ENCODE peak calls at places on chromosomes 2 and 18, in six cellular contexts. N is fibroblast of villous mesenchyme, R is HFFc6, Y is type B pancreatic cell, V is WERI-Rb-1, W is astrocyte of the spinal cord. Q is an unnamed sample.

GRCh38 chr2:234958746-234959395 is 7.1 kb downstream of the SH3BP4 start:
- DNase-seq in N (no peak), R (no peak), Y (no peak), V (no peak), W (no peak), Q (no peak)

GRCh38 chr2:113996826-113997599 is 107.1 kb downstream of the ACTR3 start:
- DNase-seq in N (no peak), R (no peak), Y (no peak), V (no peak), W (no peak), Q (no peak)

GRCh38 chr2:106053116-106053515 is 141.0 kb downstream of the UXS1 start:
- DNase-seq in N (peak), R (peak), Y (no peak), V (no peak), W (peak), Q (peak)

GRCh38 chr18:13450289-13451207 is 232.0 kb downstream of the LDLRAD4 start:
- DNase-seq in N (no peak), R (no peak), Y (no peak), V (no peak), W (no peak), Q (no peak)

GRCh38 chr2:109125595-109126500 is 3.2 kb upstream of the SH3RF3 start:
- DNase-seq in N (peak), R (peak), Y (no peak), V (no peak), W (peak), Q (peak)

GRCh38 chr2:154710078-154710477 is 11.6 kb downstream of the KCNJ3 start:
- DNase-seq in N (no peak), R (no peak), Y (no peak), V (no peak), W (no peak), Q (no peak)

GRCh38 chr2:204332706-204333105 is 212.6 kb upstream of the PARD3B start:
- DNase-seq in N (no peak), R (no peak), Y (no peak), V (no peak), W (no peak), Q (no peak)

GRCh38 chr2:216921057-216921456 is 61.2 kb upstream of the TNP1 start:
- DNase-seq in N (no peak), R (no peak), Y (no peak), V (no peak), W (no peak), Q (no peak)

GRCh38 chr2:233355916-233356315 is 1.6 kb downstream of the DGKD start:
- DNase-seq in N (no peak), R (no peak), Y (no peak), V (no peak), W (no peak), Q (no peak)

GRCh38 chr2:55419514-55420243 is at the start of gene CCDC88A:
- DNase-seq in N (peak), R (peak), Y (peak), V (peak), W (peak), Q (peak)

GRCh38 chr2:46801731-46802664 is 113.6 kb downstream of the MCFD2 start:
- DNase-seq in N (no peak), R (peak), Y (peak), V (no peak), W (no peak), Q (no peak)

GRCh38 chr2:217394510-217395351 is 534.9 kb upstream of the TNP1 start:
- DNase-seq in N (no peak), R (peak), Y (no peak), V (no peak), W (no peak), Q (no peak)

GRCh38 chr2:230737791-230738226 is 25.2 kb downstream of the CAB39 start:
- DNase-seq in N (no peak), R (no peak), Y (no peak), V (no peak), W (no peak), Q (no peak)

GRCh38 chr18:13808294-13809024 is 15.5 kb upstream of the MC5R start:
- DNase-seq in N (no peak), R (no peak), Y (no peak), V (no peak), W (no peak), Q (no peak)

GRCh38 chr18:49613741-49614151 is 51.9 kb downstream of the LIPG start:
- DNase-seq in N (no peak), R (no peak), Y (no peak), V (no peak), W (no peak), Q (no peak)

GRCh38 chr2:25161055-25161781 is 7.2 kb downstream of the POMC start:
- DNase-seq in N (no peak), R (no peak), Y (no peak), V (no peak), W (no peak), Q (peak)

GRCh38 chr18:25231327-25231691 is 120.7 kb downstream of the ZNF521 start:
- DNase-seq in N (no peak), R (no peak), Y (no peak), V (no peak), W (no peak), Q (no peak)

GRCh38 chr2:225367482-225367881 is 32.0 kb upstream of the NYAP2 start:
- DNase-seq in N (no peak), R (no peak), Y (no peak), V (no peak), W (peak), Q (peak)

GRCh38 chr2:105928563-105928962 is 183.9 kb downstream of the NCK2 start:
- DNase-seq in N (no peak), R (no peak), Y (no peak), V (no peak), W (no peak), Q (no peak)

GRCh38 chr2:239674101-239674980 is 273.5 kb upstream of the HDAC4 start:
- DNase-seq in N (no peak), R (no peak), Y (no peak), V (no peak), W (no peak), Q (no peak)

GRCh38 chr18:63545094-63545493 is 2.9 kb downstream of the SERPINB12 start:
- DNase-seq in N (peak), R (no peak), Y (no peak), V (no peak), W (no peak), Q (no peak)

GRCh38 chr2:121521359-121521758 is 9.3 kb upstream of the RNU4ATAC start:
- DNase-seq in N (peak), R (no peak), Y (no peak), V (no peak), W (peak), Q (no peak)

GRCh38 chr18:31565782-31566512 is 25.7 kb upstream of the TTR start:
- DNase-seq in N (no peak), R (no peak), Y (no peak), V (no peak), W (no peak), Q (no peak)

GRCh38 chr2:46007412-46007811 is 289.8 kb upstream of the EPAS1 start:
- DNase-seq in N (no peak), R (no peak), Y (no peak), V (no peak), W (no peak), Q (no peak)

GRCh38 chr2:204871246-204871953 is 326.1 kb downstream of the PARD3B start:
- DNase-seq in N (peak), R (peak), Y (no peak), V (no peak), W (peak), Q (peak)

GRCh38 chr2:33426666-33427231 is 49.7 kb upstream of the RASGRP3 start:
- DNase-seq in N (no peak), R (peak), Y (no peak), V (peak), W (peak), Q (peak)

GRCh38 chr2:223997938-223998337 is 40.7 kb downstream of the MRPL44 start:
- DNase-seq in N (peak), R (no peak), Y (no peak), V (no peak), W (peak), Q (peak)

GRCh38 chr2:201978988-201979387 is 54.7 kb upstream of the FZD7 start:
- DNase-seq in N (no peak), R (no peak), Y (no peak), V (no peak), W (no peak), Q (no peak)

GRCh38 chr2:213152065-213152794 is 818 bp upstream of the IKZF2 start:
- DNase-seq in N (peak), R (peak), Y (peak), V (peak), W (peak), Q (peak)

GRCh38 chr2:200609027-200609614 is 23.3 kb downstream of the AOX1 start:
- DNase-seq in N (peak), R (peak), Y (no peak), V (no peak), W (peak), Q (peak)

GRCh38 chr18:13218376-13219011 is at the start of gene LDLRAD4:
- DNase-seq in N (no peak), R (no peak), Y (no peak), V (peak), W (no peak), Q (no peak)

GRCh38 chr2:69177785-69178636 is 165.0 kb downstream of the ANTXR1 start:
- DNase-seq in N (peak), R (peak), Y (peak), V (peak), W (peak), Q (peak)

DNA sequence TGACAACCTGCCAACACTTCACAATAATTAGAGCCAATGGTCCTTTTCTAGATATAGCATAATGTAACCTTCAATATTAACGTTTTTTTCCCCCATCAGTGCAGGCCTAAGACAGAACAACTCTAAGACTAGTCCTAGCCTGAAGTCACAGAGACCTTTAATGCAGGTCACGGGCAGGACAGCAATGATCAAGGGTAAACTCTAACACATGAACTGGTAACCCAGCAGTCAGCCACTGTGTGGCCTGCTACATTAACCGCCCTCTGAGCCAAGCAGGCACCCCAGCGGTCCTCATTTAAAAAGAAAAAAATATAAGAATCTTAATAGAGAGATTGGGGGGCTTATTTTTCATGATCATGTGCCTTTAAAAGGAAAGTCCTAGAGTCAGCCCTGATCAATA is 290.6 kb downstream of the AFF3 start:
- DNase-seq in N (no peak), R (no peak), Y (no peak), V (no peak), W (no peak), Q (no peak)
- TF ChIP-seq CTCF in N (no peak), R (no peak), Y (no peak), V (no peak), W (no peak), Q (no peak)

DNA sequence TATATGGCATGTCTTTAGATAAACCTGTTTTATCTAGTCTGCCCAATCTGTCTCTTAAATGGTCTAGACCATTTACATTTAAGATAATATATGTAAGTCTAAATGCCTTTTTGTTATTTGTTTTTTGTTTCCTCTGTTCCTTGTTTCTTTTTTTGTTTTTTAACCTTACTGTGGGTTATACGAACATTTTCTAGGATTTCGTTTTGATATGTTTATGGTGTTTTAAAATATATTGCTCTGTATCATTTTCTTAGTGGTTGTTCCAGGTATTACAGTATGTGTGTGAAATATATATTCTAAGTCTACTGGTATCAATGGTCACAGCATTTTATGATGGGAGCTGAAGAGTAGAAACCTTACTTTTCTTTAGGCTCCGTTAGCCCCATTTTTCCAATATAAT is 13.4 kb downstream of the BCL2L11 start:
- DNase-seq in N (no peak), R (no peak), Y (no peak), V (no peak), W (no peak), Q (no peak)
- TF ChIP-seq CTCF in N (no peak), R (peak), Y (peak), V (no peak), W (no peak), Q (no peak)

GRCh38 chr2:65796259-65796658 is 363.9 kb upstream of the SPRED2 start:
- DNase-seq in N (no peak), R (no peak), Y (no peak), V (no peak), W (no peak), Q (no peak)

GRCh38 chr2:65799455-65799854 is 367.1 kb upstream of the SPRED2 start:
- DNase-seq in N (no peak), R (no peak), Y (no peak), V (no peak), W (no peak), Q (no peak)

GRCh38 chr2:65802298-65802942 is 370.0 kb upstream of the SPRED2 start:
- DNase-seq in N (no peak), R (no peak), Y (no peak), V (no peak), W (no peak), Q (no peak)

GRCh38 chr2:65804777-65805176 is 372.4 kb upstream of the SPRED2 start:
- DNase-seq in N (no peak), R (no peak), Y (no peak), V (no peak), W (no peak), Q (no peak)

DNA sequence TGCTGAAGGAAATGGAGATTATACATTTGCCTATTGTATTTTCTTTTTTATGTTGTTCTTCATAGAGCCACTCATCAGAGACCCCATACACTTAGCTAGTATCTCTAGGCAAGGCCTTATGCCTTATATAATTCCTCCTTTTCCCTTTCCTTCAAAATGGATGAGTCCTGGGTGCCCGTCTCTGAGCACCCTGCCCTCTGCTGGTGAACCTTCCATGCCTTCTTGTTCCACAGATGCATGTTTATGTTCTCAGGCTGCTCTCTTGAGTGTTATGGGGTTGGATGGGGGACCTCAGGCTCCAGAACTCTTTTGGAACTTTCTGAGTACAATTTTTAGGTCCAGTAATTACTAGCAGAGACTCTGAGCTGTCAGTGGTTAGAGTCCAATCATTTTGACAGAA is 368.6 kb upstream of the SPRED2 start:
- DNase-seq in N (peak), R (no peak), Y (no peak), V (peak), W (peak), Q (peak)
- TF ChIP-seq CTCF in N (peak), R (peak), Y (peak), V (peak), W (peak), Q (peak)

GRCh38 chr2:8003462-8004075 is 678.3 kb upstream of the ID2 start:
- DNase-seq in N (peak), R (peak), Y (no peak), V (no peak), W (peak), Q (peak)

GRCh38 chr2:8004250-8004681 is 677.6 kb upstream of the ID2 start:
- DNase-seq in N (peak), R (peak), Y (no peak), V (no peak), W (peak), Q (peak)

GRCh38 chr2:7999683-8000476 is 682.0 kb upstream of the ID2 start:
- DNase-seq in N (no peak), R (no peak), Y (no peak), V (no peak), W (no peak), Q (no peak)

GRCh38 chr2:8002765-8003393 is 679.0 kb upstream of the ID2 start:
- DNase-seq in N (peak), R (no peak), Y (no peak), V (no peak), W (peak), Q (peak)

GRCh38 chr2:8000861-8001260 is 681.0 kb upstream of the ID2 start:
- DNase-seq in N (no peak), R (no peak), Y (no peak), V (no peak), W (peak), Q (peak)
- TF ChIP-seq CTCF in N (peak), R (peak), Y (peak), V (peak), W (peak), Q (peak)

DNA sequence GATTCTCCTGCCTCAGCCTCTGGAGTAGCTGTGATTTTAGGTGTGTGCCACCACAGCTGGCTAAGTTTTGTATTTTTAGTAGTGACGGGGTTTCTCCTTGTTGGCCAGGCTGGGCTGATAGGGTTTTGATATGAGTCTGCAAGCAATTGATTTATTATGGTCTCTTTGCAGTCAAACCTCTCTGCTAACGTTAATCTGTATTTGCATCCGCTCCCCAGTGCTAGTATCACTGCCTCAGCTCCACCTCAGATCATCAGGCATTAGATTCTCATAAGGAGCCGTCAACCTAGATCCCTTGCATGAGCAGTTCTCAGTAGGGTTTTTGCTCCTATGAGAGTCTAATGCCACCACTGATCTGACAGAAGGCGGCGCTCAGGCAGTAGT is 19.0 kb downstream of the HAT1 start:
- DNase-seq in N (no peak), R (no peak), Y (no peak), V (no peak), W (no peak), Q (no peak)
- TF ChIP-seq CTCF in N (no peak), R (peak), Y (no peak), V (no peak), W (no peak), Q (no peak)

DNA sequence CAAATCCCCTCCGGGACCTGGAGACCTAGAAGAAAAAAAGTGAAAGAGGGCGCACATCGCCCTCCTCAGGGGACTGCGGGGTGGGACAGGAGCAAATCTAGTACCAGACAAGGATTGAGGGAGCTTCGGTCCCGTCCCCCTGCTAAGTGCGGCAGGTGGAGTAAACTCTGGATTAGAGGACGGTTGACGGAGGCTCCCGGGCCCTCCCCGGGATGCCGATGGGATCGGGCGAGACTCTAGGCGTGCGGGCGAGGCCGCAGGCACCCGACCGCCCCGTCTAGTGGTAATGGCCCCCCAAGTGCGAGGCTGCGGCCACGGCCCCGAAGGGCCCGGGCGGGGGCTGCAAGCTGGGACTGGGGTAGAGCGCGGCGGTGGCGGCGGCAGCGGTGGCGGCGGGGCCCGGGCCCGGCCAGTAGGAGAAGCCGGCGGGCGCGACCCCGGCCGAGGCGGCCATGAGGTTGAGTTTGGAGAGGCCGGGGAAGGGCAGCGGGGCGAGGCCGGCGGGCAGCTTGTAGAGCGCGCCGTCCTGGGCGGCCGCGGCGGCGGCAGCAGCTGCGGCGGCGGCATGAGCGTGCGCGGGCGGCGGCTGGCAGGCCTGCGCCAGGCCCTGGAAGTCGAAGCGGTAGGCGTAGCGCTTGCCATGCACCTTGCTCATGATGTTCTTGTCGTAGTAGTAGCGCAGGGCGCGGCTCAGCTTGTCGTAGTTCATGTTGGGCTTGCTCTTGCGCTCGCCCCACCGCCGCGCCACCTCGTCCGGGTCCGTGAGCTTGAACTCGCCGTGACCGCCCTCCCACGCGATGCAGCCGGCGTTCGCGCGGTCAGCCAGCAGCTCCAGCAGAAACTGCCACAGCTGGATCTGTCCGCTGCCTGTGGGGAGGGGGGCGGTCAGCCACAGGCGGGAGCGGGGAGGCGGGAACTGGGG is 3.3 kb downstream of the FEV start:
- DNase-seq in N (no peak), R (no peak), Y (no peak), V (peak), W (no peak), Q (no peak)
- TF ChIP-seq CTCF in N (no peak), R (peak), Y (no peak), V (peak), W (no peak), Q (no peak)

GRCh38 chr2:221104391-221104811 is 467.7 kb downstream of the EPHA4 start:
- DNase-seq in N (no peak), R (no peak), Y (no peak), V (no peak), W (peak), Q (no peak)
- TF ChIP-seq CTCF in N (no peak), R (no peak), Y (peak), V (no peak), W (peak), Q (no peak)

GRCh38 chr2:70460333-70460732 is 93.3 kb downstream of the TGFA start:
- DNase-seq in N (no peak), R (no peak), Y (no peak), V (no peak), W (no peak), Q (no peak)
- TF ChIP-seq CTCF in N (no peak), R (no peak), Y (no peak), V (peak), W (no peak), Q (no peak)

DNA sequence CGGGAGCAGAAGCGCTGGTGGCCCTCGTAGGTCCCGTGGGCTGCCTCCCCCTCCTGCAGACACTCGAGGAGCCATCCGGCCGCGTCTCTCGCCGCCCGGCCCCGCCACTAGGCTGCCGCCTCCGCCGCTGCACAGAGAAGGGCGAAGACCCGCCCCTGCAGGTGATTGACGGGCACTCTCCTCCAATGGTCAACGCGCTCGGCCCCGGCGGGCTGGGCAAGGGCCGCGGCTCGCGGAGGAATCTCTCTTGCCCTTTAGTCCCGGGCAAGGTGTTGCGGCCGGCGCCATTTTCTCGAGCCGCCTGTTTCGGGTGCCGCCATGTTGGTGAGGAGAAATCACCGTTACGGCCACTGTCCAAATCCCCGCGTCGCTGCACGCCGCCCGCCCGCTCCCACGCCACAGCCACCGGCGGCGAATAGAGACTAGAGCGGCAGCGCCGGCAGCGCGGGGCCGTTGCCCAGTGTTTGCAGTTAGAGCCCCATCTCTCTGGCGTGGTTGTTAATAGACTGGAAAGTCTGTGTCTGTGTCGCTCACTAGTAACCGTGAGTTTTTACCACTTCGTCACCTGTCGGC is at the start of gene ZC3H6:
- DNase-seq in N (peak), R (peak), Y (peak), V (peak), W (peak), Q (peak)
- TF ChIP-seq CTCF in N (no peak), R (no peak), Y (peak), V (no peak), W (peak), Q (peak)